ENCODE peak calls at places on chromosome 6, in nine cellular contexts. R, G, E, H, Q, M, F, Z and O are unnamed samples.

GRCh38 chr6:33812669-33813068 is 8.9 kb upstream of the MLN start:
- DNase-seq in E (peak), H (no peak), F (no peak), Q (peak), M (no peak), R (peak), Z (no peak), G (peak), O (no peak)

GRCh38 chr6:118893095-118893881 is 664 bp upstream of the ASF1A start:
- DNase-seq in H (no peak), R (peak), G (no peak), F (no peak), Z (peak), E (peak), Q (no peak), M (no peak), O (peak)

GRCh38 chr6:43468748-43469681 is 8.4 kb upstream of the TJAP1 start:
- DNase-seq in Z (no peak), H (no peak), R (peak), E (no peak), Q (no peak), F (no peak), G (no peak), M (no peak), O (no peak)

GRCh38 chr6:83429857-83430605 is 820 bp downstream of the ME1 start:
- DNase-seq in R (peak), F (no peak), M (no peak), G (peak), Z (no peak), H (no peak), E (no peak), Q (no peak), O (peak)

GRCh38 chr6:20564269-20564668 is 30.0 kb downstream of the CDKAL1 start:
- DNase-seq in G (no peak), Q (no peak), E (no peak), Z (no peak), H (no peak), R (no peak), F (no peak), M (peak), O (no peak)

GRCh38 chr6:35077006-35077712 is 64.0 kb downstream of the TCP11 start:
- DNase-seq in Q (no peak), M (no peak), Z (peak), R (no peak), E (no peak), H (peak), G (no peak), F (peak), O (no peak)

GRCh38 chr6:50591135-50591534 is 122.2 kb upstream of the TFAP2D start:
- DNase-seq in Z (no peak), M (no peak), H (no peak), F (no peak), Q (no peak), R (peak), E (no peak), G (peak), O (no peak)

GRCh38 chr6:25332671-25333071 is 53.5 kb downstream of the CARMIL1 start:
- DNase-seq in Q (no peak), M (no peak), H (no peak), Z (no peak), E (no peak), R (no peak), F (no peak), G (no peak), O (no peak)

GRCh38 chr6:27111743-27112142 is 135.8 kb upstream of the PRSS16 start:
- DNase-seq in M (no peak), G (no peak), F (no peak), Z (no peak), H (no peak), R (no peak), E (no peak), Q (no peak), O (no peak)

GRCh38 chr6:29793036-29793356 is 34.6 kb upstream of the HLA-G start:
- DNase-seq in G (no peak), R (no peak), H (no peak), E (no peak), Q (no peak), F (no peak), M (no peak), Z (no peak), O (no peak)

GRCh38 chr6:112296694-112297093 is 42.3 kb upstream of the LAMA4 start:
- DNase-seq in R (no peak), M (no peak), G (no peak), E (no peak), H (no peak), Z (no peak), Q (no peak), F (no peak), O (no peak)

GRCh38 chr6:1745814-1746213 is 136.1 kb downstream of the FOXC1 start:
- DNase-seq in F (no peak), M (no peak), H (no peak), G (no peak), E (no peak), R (no peak), Q (no peak), Z (no peak), O (no peak)

GRCh38 chr6:34633785-34634184 is 62.8 kb downstream of the ILRUN start:
- DNase-seq in Q (no peak), R (no peak), H (no peak), Z (no peak), M (no peak), G (no peak), F (no peak), E (no peak), O (no peak)

GRCh38 chr6:158475344-158476302 is 84.3 kb upstream of the TMEM181 start:
- DNase-seq in Z (no peak), M (peak), F (no peak), E (no peak), H (no peak), Q (peak), G (no peak), R (no peak), O (peak)

GRCh38 chr6:36028887-36029324 is 1.3 kb downstream of the MAPK14 start:
- DNase-seq in Z (no peak), M (peak), E (peak), F (peak), H (peak), R (peak), Q (no peak), G (peak), O (peak)

GRCh38 chr6:165718486-165718885 is 55.4 kb upstream of the PDE10A start:
- DNase-seq in Z (no peak), M (no peak), E (no peak), R (no peak), F (no peak), Q (no peak), H (no peak), G (no peak), O (no peak)

GRCh38 chr6:104596091-104596490 is 263.6 kb downstream of the HACE1 start:
- DNase-seq in H (no peak), R (no peak), G (no peak), E (no peak), M (no peak), Z (no peak), F (no peak), Q (no peak), O (no peak)

GRCh38 chr6:49205526-49205925 is 257.5 kb downstream of the MMUT start:
- DNase-seq in E (no peak), Q (no peak), G (peak), M (no peak), R (no peak), F (no peak), Z (no peak), H (no peak), O (no peak)

GRCh38 chr6:74607934-74608333 is 597.9 kb downstream of the COL12A1 start:
- DNase-seq in H (no peak), G (no peak), R (peak), E (no peak), M (no peak), F (no peak), Z (no peak), Q (no peak), O (no peak)

GRCh38 chr6:7815716-7816115 is 89.8 kb downstream of the BMP6 start:
- DNase-seq in H (no peak), F (no peak), Q (no peak), G (no peak), R (no peak), M (no peak), E (no peak), Z (no peak), O (no peak)

DNA sequence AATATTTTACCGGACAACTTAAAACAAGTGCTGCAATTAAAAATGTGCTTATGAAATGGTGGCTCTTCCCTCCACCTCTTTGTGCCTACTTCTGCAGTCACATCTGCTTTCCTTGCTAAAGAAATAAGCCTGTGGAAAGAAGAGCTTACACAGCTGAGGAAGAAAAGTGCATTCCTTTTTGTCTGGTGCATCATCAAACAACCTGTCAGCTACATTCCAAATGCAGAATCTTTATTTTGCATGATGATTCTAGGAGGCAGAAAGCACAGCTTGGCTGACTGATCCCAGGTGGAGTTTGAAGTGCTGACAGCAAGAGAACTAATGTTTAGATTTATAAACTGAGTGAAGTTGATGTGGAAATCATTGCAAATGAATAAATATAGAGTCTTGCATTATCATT is 223.2 kb upstream of the MCHR2 start:
- DNase-seq in M (no peak), Q (no peak), E (no peak), Z (no peak), F (no peak), G (no peak), R (no peak), H (no peak), O (no peak)
- TF ChIP-seq POLR2AphosphoS5 in M (no peak), Q (no peak), E (no peak), Z (no peak), F (no peak), G (peak), R (no peak), H (no peak), O (no peak)

GRCh38 chr6:125363360-125364121 is 61.8 kb upstream of the HDDC2 start:
- DNase-seq in Q (no peak), H (peak), F (peak), G (peak), M (no peak), E (peak), R (peak), Z (peak), O (peak)
- TF ChIP-seq POLR2AphosphoS5 in Q (no peak), H (peak), F (no peak), G (no peak), M (no peak), E (no peak), R (peak), Z (no peak), O (no peak)

GRCh38 chr6:128697392-128697689 is 176.9 kb upstream of the PTPRK start:
- DNase-seq in E (no peak), Q (no peak), H (no peak), Z (no peak), R (no peak), M (no peak), F (no peak), G (no peak), O (no peak)

GRCh38 chr6:128690063-128690462 is 169.7 kb upstream of the PTPRK start:
- DNase-seq in Q (no peak), Z (no peak), E (no peak), R (no peak), G (no peak), H (no peak), M (no peak), F (no peak), O (no peak)

GRCh38 chr6:128696651-128697391 is 176.4 kb upstream of the PTPRK start:
- DNase-seq in R (no peak), Z (no peak), Q (no peak), H (no peak), F (no peak), G (peak), M (no peak), E (no peak), O (no peak)

GRCh38 chr6:128694303-128695009 is 174.1 kb upstream of the PTPRK start:
- DNase-seq in G (no peak), F (no peak), M (no peak), R (no peak), E (no peak), Q (no peak), H (no peak), Z (no peak), O (no peak)
- TF ChIP-seq POLR2AphosphoS5 in G (no peak), F (no peak), M (no peak), R (no peak), E (no peak), Q (no peak), H (no peak), Z (no peak), O (no peak)

GRCh38 chr6:131828080-131828479 is 20.3 kb downstream of the ENPP1 start:
- DNase-seq in G (no peak), F (no peak), R (no peak), Q (no peak), Z (peak), E (no peak), H (no peak), M (no peak), O (no peak)

GRCh38 chr6:131823276-131823902 is 15.6 kb downstream of the ENPP1 start:
- DNase-seq in M (no peak), R (no peak), E (peak), F (no peak), Z (no peak), H (no peak), Q (no peak), G (no peak), O (no peak)

GRCh38 chr6:131828946-131829345 is 21.1 kb downstream of the ENPP1 start:
- DNase-seq in Q (no peak), Z (peak), H (no peak), F (no peak), E (no peak), G (no peak), R (no peak), M (peak), O (no peak)

GRCh38 chr6:131822119-131822518 is 14.3 kb downstream of the ENPP1 start:
- DNase-seq in Z (no peak), R (no peak), F (no peak), E (no peak), H (no peak), Q (no peak), M (no peak), G (no peak), O (no peak)

DNA sequence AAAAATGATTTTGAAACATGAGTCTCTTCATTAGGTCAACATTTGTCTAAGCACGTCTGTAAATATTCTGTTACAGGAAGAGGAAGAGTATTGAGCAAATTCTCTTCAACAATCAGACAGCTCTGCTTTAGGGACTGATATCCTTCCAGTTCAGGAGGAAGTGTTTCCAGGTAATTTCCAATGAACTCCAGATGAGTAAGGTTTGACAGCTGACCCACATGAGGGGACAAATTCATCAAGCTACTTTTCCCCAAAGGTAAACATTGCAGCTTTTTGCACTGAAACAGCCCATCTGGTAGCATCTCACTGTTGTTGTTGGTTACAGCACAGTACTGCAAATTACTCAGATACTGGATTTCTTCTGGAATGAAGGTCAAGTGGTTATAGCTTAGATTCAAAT is 18.1 kb downstream of the ENPP1 start:
- DNase-seq in R (no peak), F (no peak), E (peak), Z (no peak), H (no peak), Q (no peak), M (no peak), G (no peak), O (no peak)
- TF ChIP-seq POLR2AphosphoS5 in R (no peak), F (no peak), E (no peak), Z (no peak), H (no peak), Q (no peak), M (no peak), G (no peak), O (no peak)